ENCODE peak calls at places on chromosome 12, in six cellular contexts. S is right atrium auricular region, D is thyroid gland, N is RWPE2, J is fibroblast of lung, M is colonic mucosa. B is an unnamed sample. For H3K36me3, the result is how much of the 10 kb centered on the place peaks cover.

GRCh38 chr12:53750812-53751335 is 905 bp downstream of the CISTR start:
- DNase-seq in S (no peak), D (peak), N (no peak), J (peak), M (no peak), B (no peak)

GRCh38 chr12:102539651-102540553 is 59.5 kb upstream of the IGF1 start:
- DNase-seq in S (no peak), D (no peak), N (no peak), J (peak), M (no peak), B (no peak)

GRCh38 chr12:106582661-106583577 is at the start of gene RFX4:
- DNase-seq in S (no peak), D (no peak), N (no peak), J (no peak), M (no peak), B (no peak)

GRCh38 chr12:69837191-69838085 is 12.4 kb downstream of the MYRFL start:
- DNase-seq in S (no peak), D (peak), N (no peak), J (no peak), M (peak), B (no peak)

GRCh38 chr12:53205747-53206146 is 1.3 kb downstream of the ITGB7 start:
- DNase-seq in S (no peak), D (no peak), N (no peak), J (peak), M (no peak), B (no peak)

GRCh38 chr12:70648191-70648590 is 11.0 kb upstream of the PTPRB start:
- DNase-seq in S (no peak), D (no peak), N (no peak), J (peak), M (no peak), B (no peak)

GRCh38 chr12:30106204-30106603 is 322.5 kb upstream of the TMTC1 start:
- DNase-seq in S (no peak), D (no peak), N (no peak), J (no peak), M (no peak), B (no peak)

GRCh38 chr12:96571101-96571862 is 81.9 kb downstream of the CFAP54 start:
- DNase-seq in S (no peak), D (no peak), N (no peak), J (peak), M (no peak), B (no peak)

GRCh38 chr12:112978163-112979081 is at the start of gene OAS2:
- DNase-seq in S (peak), D (peak), N (no peak), J (peak), M (peak), B (peak)

GRCh38 chr12:96989916-96990315 is 82.9 kb downstream of the NEDD1 start:
- DNase-seq in S (no peak), D (peak), N (no peak), J (peak), M (no peak), B (no peak)

GRCh38 chr12:96240656-96241055 is 46.5 kb downstream of the ELK3 start:
- DNase-seq in S (no peak), D (no peak), N (peak), J (peak), M (no peak), B (no peak)

GRCh38 chr12:59320112-59320511 is 275.7 kb upstream of the SLC16A7 start:
- DNase-seq in S (no peak), D (no peak), N (no peak), J (no peak), M (no peak), B (no peak)

GRCh38 chr12:62434504-62435336 is 31.9 kb upstream of the MON2 start:
- DNase-seq in S (no peak), D (peak), N (no peak), J (no peak), M (no peak), B (peak)

GRCh38 chr12:3604750-3605638 is 114.0 kb downstream of the PRMT8 start:
- DNase-seq in S (no peak), D (peak), N (no peak), J (peak), M (peak), B (peak)
- H3K27ac ChIP-seq in S (peak), D (peak), N (no peak), J (no peak), M (no peak), B (no peak)

DNA sequence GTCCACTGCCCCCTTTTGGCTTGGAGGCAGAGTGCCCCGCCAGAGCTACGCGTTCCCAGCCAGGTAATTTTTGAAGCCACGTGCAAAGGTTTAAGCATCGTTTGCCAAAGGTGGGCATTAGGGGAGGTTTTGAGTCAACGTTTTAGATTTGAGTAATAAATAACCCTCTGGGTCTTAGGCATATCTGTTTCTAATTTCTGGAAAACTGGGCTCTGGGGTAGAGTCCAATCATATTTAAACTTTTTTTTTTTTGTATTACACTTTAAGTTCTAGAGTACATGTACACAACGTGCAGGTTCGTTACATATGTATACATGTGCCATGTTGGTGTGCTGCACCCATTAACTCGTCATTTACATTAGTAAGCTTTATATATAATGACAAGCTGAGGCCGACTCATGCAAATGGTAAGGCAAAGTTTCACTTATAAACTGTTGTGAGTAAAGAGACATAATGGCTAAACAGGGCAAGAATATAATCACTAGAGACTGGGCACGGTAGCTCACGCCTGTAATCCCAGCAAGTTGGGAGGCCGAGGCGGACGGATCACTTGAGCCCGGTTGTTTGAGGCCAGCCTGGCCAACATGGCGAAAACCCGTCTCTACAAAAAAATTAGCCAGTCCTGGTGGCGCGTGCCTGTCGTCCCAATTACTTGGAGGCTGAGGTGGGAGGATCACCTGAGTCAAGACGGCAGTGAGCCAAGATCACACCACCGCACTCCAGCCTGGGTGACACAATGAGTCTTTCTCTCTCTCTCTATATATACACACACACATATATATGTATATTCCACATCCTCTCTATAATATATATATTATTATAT is 491 bp upstream of the NR2C1 start:
- DNase-seq in S (no peak), D (no peak), N (no peak), J (no peak), M (no peak), B (no peak)
- H3K4me3 ChIP-seq in S (peak), D (no peak), N (peak), J (no peak), M (peak), B (peak)

GRCh38 chr12:103793512-103794045 is 47.5 kb downstream of the NT5DC3 start:
- DNase-seq in S (no peak), D (peak), N (no peak), J (no peak), M (no peak), B (no peak)
- H3K36me3 ChIP-seq in S (under half), D (under half), N (half or more), J (under half), M (under half), B (under half)

DNA sequence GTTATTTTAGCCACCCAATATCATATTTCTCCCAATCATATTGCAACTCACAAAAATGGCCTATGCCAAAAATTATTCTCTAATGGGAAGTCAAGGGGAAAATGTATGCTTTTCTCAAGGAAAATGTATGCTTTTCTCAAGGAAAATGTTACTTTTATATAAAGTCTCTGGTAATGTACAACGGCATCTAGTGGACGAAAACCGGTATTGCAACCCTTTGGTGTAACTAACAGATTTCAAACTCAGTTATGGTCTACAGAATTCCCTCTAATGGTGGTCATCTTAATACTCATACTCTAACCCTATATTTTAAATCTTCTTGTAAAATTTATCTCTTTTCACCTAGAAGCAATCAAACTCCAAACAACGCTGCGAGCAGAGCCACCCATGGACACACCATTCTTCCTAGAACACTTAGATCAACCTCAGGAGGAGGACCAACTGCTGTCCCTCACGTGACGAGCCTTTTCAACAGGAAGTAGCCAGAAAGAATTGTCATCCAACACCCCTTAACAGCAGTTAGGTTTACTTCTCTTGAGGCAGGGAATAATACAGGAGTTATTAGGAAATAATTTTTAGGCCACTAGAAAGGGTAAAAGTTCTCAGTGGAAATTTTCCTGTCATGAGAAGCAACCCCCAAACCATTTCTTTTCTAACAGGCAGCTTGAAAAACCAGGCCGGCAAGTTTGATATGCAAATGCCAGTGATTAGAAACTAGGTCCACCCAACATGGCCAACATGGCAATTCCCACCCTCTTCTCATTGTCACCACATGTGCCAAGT is 20.1 kb downstream of the APOBEC1 start:
- DNase-seq in S (no peak), D (no peak), N (no peak), J (peak), M (peak), B (no peak)
- H3K27ac ChIP-seq in S (no peak), D (no peak), N (no peak), J (no peak), M (no peak), B (no peak)

DNA sequence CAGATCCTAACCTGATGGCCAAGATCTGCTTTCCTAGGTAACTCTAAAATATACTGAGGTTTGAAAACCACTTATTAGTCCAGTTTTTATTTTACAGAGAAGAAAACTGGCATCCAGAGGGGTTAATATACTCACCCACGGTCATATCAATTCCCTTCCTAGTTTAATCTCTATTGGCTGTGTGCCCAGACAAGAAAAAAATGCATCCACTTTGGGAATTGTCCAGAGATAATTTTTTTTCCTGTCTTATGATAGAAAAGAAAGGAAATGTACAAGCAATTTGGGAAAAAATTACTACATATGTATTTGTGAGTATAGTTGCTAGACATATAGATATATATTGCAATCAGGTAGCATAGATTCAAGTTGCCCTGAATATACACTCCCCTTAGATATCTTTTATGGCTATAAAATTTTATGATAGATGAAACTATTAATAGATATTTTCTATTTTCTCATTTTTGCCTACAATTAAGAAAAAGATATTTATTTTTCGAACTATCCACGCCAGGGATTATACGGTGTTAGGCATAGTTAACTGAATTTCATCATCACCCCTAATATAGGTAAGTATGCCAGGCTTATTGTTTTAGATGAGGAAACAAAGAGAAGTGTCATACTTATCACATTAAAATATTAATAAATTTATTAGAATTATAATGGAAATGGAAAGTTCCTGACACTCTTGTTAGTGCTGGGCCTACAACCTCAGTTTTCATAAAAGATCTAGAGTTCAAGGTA is 100.5 kb upstream of the SLC38A2 start:
- DNase-seq in S (no peak), D (no peak), N (no peak), J (peak), M (peak), B (no peak)
- H3K4me3 ChIP-seq in S (no peak), D (no peak), N (no peak), J (no peak), M (no peak), B (no peak)

DNA sequence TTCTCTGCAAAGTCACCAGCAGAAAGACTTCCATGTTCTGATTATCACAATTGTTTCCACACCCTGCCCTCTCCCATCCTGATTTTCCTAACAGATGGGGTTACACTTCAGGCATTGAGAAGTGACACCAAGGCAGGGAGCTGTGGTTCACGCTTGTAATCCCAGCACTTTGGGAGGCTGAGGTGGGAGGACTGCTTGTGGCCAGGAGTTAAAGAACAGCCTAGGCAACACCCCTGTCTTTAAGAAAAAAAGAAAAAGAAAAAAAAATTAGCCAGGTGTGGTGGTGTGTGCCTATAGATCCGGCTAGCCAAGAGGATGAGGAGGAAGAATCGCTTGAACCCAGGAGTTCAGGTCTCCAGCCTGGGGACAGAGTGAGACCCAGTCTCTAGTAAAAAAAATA is 5.2 kb downstream of the PPP1CC start:
- DNase-seq in S (no peak), D (no peak), N (no peak), J (no peak), M (no peak), B (no peak)
- H3K36me3 ChIP-seq in S (under half), D (under half), N (half or more), J (under half), M (under half), B (under half)

DNA sequence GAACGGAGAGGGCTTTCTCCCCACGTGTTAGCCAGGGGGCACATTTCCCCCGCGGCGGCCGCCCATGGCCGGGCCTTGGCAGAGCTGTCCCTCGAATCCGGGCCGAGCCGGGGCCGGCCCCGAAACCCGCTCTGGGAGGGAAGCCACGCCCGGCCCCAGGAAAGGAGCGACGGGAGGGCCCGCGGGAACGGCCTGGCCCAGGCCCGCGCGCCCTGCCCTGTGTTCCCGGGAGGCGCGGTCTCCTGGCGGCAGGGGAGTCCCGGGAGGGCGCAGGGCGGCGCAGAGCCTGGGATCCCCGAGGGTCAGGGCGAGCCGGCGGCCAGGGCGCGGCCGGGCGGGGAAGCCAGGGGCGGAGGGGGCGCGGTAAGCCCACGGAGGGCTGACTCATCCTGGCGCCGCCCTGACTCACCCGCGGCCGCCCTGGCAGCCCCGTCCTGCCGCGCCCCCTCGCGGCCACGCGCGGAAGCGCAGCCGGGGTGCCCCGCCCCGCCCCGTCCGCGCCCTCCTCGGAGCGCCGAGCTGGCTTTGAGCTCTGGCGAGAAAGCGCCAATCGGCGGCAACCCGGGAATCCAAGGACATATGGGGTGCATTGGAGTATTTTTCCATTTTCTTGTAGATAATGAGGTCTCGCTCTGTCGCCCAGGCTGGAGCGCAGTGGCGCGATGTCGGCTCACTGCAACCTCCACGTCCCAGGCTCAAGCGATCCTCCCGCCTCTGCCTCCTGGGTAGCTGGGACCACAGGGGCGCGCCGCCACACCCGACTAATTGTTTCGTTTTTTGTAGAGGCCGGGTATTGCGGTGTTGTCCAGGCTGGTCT is 31.8 kb upstream of the PLEKHG6 start:
- DNase-seq in S (peak), D (peak), N (peak), J (peak), M (peak), B (peak)
- H3K27ac ChIP-seq in S (peak), D (peak), N (peak), J (peak), M (peak), B (peak)

DNA sequence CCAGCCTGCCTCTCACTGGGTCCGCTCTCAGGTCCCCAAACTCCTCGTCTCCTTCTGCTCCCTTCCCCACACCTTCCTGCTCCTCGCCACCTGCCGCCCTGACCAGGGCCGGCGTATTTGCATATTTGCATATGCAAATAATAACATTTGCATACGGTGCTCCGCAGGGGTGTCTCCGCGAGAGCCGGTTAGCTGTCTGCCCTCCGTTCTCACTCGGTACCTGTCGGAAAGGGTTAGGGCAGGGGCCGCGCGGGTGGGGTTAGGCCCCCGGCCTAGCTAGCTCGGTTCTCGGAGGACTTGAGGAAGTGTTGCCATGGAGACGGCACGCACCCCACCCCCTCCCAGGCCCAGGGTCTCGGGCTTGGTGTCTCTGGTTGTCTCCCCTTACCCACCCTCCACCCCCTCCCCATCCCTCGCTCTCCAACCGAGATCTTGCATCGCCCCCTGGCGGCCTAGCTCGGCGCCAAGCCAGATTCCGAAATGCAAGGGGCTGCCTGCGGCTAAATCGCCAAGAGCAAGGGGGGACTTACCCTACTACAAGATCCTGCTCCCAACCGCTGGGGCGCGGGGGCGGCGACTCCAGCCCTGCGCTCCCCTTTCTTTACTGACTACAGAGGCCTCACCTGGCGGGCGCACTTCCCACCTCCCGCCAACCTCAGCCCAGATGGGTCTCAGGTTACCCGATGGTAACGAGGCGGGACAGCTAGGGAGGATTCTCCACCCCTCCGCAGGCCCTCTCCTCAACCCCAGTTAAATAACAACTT is 8.1 kb downstream of the STAC3 start:
- DNase-seq in S (no peak), D (peak), N (peak), J (peak), M (peak), B (no peak)
- H3K4me3 ChIP-seq in S (peak), D (no peak), N (peak), J (peak), M (peak), B (peak)

DNA sequence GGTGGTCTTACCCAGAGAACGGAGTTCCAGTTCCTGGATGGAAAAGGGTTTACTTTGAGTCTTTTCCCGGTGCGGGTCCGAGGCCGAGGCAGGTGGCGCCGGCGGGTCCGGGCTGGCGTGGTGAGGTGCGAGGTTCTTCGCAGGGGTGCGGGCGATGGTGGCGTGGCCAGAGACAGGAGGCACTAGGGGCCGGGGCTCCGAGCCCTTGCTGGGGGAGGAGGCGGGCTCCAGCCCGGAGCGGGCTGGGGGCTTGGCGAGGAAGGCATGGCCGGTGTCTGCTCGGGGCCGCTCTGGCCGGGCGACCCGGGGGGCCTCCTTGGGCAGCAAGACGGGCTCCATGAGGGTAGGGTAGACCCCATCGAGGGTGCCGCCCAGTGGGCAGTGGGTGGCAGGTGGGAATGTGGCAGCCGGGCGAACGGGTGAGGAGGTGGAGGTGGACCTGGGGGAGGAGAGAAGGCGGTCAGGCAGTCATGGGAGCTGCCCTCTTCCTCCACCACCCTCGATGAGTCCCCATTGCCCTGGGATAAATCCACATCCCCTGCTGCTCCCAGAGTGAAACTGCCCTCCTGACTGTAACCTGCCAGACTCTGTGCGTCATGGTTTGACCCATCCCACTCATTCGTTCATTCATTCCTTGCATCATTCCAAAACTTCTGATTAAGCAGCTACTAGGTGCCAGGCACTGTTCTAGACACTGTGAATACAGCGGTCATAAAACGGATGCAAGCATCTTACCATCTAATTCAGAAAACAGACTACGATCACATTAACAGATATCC is 42.0 kb downstream of the RFLNA start:
- DNase-seq in S (no peak), D (no peak), N (no peak), J (no peak), M (no peak), B (no peak)
- H3K36me3 ChIP-seq in S (half or more), D (half or more), N (half or more), J (under half), M (under half), B (half or more)